ENCODE peak calls at places on chromosomes 3 and 15, in five cellular contexts. N is HCEC 1CT; W is AG04449; M is T1000; S is activated T-helper 1 cell treated with anti-CD3 and anti-CD28 coated beads, Interleukin-12 subunit alpha, Interleukin-12 subunit beta, Interleukin-2, Interleukin-4 antibody, amounts not matched to agents 30 ng/mL and 10 ng/mL and 1 ng/mL, durations not matched to agents 14 hours and 24 hours and 36 hours. R is an unnamed sample.

GRCh38 chr3:35849963-35850362 is 210.6 kb downstream of the ARPP21 start:
- DNase-seq in N (no peak), W (no peak), M (no peak), S (no peak), R (no peak)

GRCh38 chr3:16442730-16443129 is 70.8 kb downstream of the RFTN1 start:
- DNase-seq in N (no peak), W (no peak), M (no peak), S (no peak), R (no peak)

GRCh38 chr3:31039145-31039544 is 144.7 kb upstream of the GADL1 start:
- DNase-seq in N (no peak), W (no peak), M (no peak), S (no peak), R (no peak)

GRCh38 chr3:179840985-179841384 is 188.1 kb downstream of the USP13 start:
- DNase-seq in N (peak), W (peak), M (no peak), S (no peak), R (no peak)

GRCh38 chr15:71742964-71743363 is 67.4 kb upstream of the NR2E3 start:
- DNase-seq in N (no peak), W (no peak), M (no peak), S (no peak), R (no peak)

GRCh38 chr3:188901671-188902331 is 270.0 kb upstream of the TPRG1 start:
- DNase-seq in N (no peak), W (no peak), M (no peak), S (no peak), R (no peak)

GRCh38 chr15:89148126-89148525 is 59.9 kb downstream of the ABHD2 start:
- DNase-seq in N (no peak), W (no peak), M (no peak), S (no peak), R (no peak)

GRCh38 chr15:90362936-90363212 is 10.8 kb downstream of the ZNF774 start:
- DNase-seq in N (peak), W (peak), M (no peak), S (no peak), R (no peak)

GRCh38 chr3:100893590-100893989 is 99.6 kb downstream of the ABI3BP start:
- DNase-seq in N (peak), W (no peak), M (no peak), S (no peak), R (no peak)

GRCh38 chr3:24220859-24221657 is 273.6 kb downstream of the THRB start:
- DNase-seq in N (peak), W (peak), M (peak), S (no peak), R (no peak)